ENCODE peak calls at places on chromosomes 13 and 19, in six cellular contexts. L, I, P, B, Y and V are unnamed samples.

GRCh38 chr13:79226250-79226649 is 179.8 kb downstream of the RBM26 start:
- DNase-seq in L (no peak), I (no peak), P (no peak), B (no peak), Y (no peak), V (no peak)

GRCh38 chr13:112900691-112901091 is 68.3 kb upstream of the MCF2L start:
- DNase-seq in L (no peak), I (no peak), P (no peak), B (no peak), Y (no peak), V (no peak)

GRCh38 chr19:17654993-17655392 is 33.2 kb downstream of the UNC13A start:
- DNase-seq in L (no peak), I (peak; percentile 31), P (no peak), B (no peak), Y (no peak), V (no peak)

GRCh38 chr19:19303411-19303810 is 16.9 kb downstream of the SUGP1 start:
- DNase-seq in L (no peak), I (no peak), P (no peak), B (no peak), Y (no peak), V (no peak)

GRCh38 chr13:23391752-23392151 is 41.8 kb downstream of the SACS start:
- DNase-seq in L (no peak), I (no peak), P (no peak), B (no peak), Y (no peak), V (no peak)

GRCh38 chr19:4583961-4584669 is 24.6 kb upstream of the SEMA6B start:
- DNase-seq in L (no peak), I (no peak), P (no peak), B (no peak), Y (no peak), V (no peak)

GRCh38 chr13:35957174-35957867 is 173.9 kb downstream of the DCLK1 start:
- DNase-seq in L (no peak), I (no peak), P (no peak), B (no peak), Y (no peak), V (peak; percentile 34)

GRCh38 chr19:44943801-44944249 is 1.8 kb downstream of the APOC4 start:
- DNase-seq in L (no peak), I (no peak), P (no peak), B (peak; percentile 56), Y (peak; percentile 35), V (peak; percentile 90)

GRCh38 chr13:101149735-101150380 is 266.4 kb downstream of the NALCN start:
- DNase-seq in L (no peak), I (peak; percentile 3), P (no peak), B (no peak), Y (no peak), V (no peak)

GRCh38 chr19:4870025-4870700 is 2.7 kb upstream of the PLIN3 start:
- DNase-seq in L (no peak), I (peak; percentile 69), P (no peak), B (no peak), Y (no peak), V (peak; percentile 47)

GRCh38 chr19:16232127-16232526 is 34.4 kb downstream of the AP1M1 start:
- DNase-seq in L (no peak), I (no peak), P (no peak), B (no peak), Y (no peak), V (no peak)

GRCh38 chr19:53432088-53432661 is 391 bp downstream of the ZNF761 start:
- DNase-seq in L (no peak), I (no peak), P (peak; percentile 34), B (peak; percentile 24), Y (no peak), V (peak; percentile 19)

GRCh38 chr19:7575426-7576040 is 20.1 kb upstream of the CAMSAP3 start:
- DNase-seq in L (no peak), I (no peak), P (no peak), B (no peak), Y (no peak), V (no peak)

GRCh38 chr13:42924290-42924803 is 67.7 kb downstream of the EPSTI1 start:
- DNase-seq in L (no peak), I (no peak), P (no peak), B (no peak), Y (no peak), V (no peak)

GRCh38 chr13:36904219-36904618 is 15.8 kb downstream of the SMAD9 start:
- DNase-seq in L (no peak), I (no peak), P (no peak), B (no peak), Y (no peak), V (no peak)

GRCh38 chr13:33186851-33187250 is 98.7 kb downstream of the STARD13 start:
- DNase-seq in L (no peak), I (no peak), P (no peak), B (no peak), Y (no peak), V (no peak)

GRCh38 chr13:73335938-73336337 is 277.1 kb downstream of the KLF5 start:
- DNase-seq in L (no peak), I (no peak), P (no peak), B (no peak), Y (no peak), V (no peak)

GRCh38 chr13:73335226-73335625 is 276.4 kb downstream of the KLF5 start:
- DNase-seq in L (no peak), I (peak; percentile 45), P (no peak), B (no peak), Y (no peak), V (no peak)

GRCh38 chr13:73331556-73331955 is 272.8 kb downstream of the KLF5 start:
- DNase-seq in L (no peak), I (no peak), P (no peak), B (no peak), Y (no peak), V (no peak)

GRCh38 chr13:73336789-73337188 is 278.0 kb downstream of the KLF5 start:
- DNase-seq in L (no peak), I (no peak), P (no peak), B (no peak), Y (no peak), V (no peak)

GRCh38 chr13:73334459-73334858 is 275.7 kb downstream of the KLF5 start:
- DNase-seq in L (no peak), I (no peak), P (no peak), B (no peak), Y (no peak), V (no peak)
- TF ChIP-seq CTCF in L (no peak), I (no peak), P (no peak), B (no peak), Y (no peak), V (no peak)

GRCh38 chr13:75635621-75636338 is at the start of gene LMO7:
- DNase-seq in L (no peak), I (peak; percentile 23), P (no peak), B (peak; percentile 62), Y (peak; percentile 25), V (peak; percentile 89)

GRCh38 chr13:75637101-75637774 is 1.1 kb downstream of the LMO7 start:
- DNase-seq in L (no peak), I (no peak), P (no peak), B (no peak), Y (no peak), V (no peak)

GRCh38 chr13:75639426-75639825 is 3.3 kb downstream of the LMO7 start:
- DNase-seq in L (no peak), I (no peak), P (no peak), B (no peak), Y (no peak), V (no peak)

GRCh38 chr13:75635101-75635620 is 969 bp upstream of the LMO7 start:
- DNase-seq in L (no peak), I (no peak), P (peak; percentile 27), B (no peak), Y (no peak), V (no peak)

DNA sequence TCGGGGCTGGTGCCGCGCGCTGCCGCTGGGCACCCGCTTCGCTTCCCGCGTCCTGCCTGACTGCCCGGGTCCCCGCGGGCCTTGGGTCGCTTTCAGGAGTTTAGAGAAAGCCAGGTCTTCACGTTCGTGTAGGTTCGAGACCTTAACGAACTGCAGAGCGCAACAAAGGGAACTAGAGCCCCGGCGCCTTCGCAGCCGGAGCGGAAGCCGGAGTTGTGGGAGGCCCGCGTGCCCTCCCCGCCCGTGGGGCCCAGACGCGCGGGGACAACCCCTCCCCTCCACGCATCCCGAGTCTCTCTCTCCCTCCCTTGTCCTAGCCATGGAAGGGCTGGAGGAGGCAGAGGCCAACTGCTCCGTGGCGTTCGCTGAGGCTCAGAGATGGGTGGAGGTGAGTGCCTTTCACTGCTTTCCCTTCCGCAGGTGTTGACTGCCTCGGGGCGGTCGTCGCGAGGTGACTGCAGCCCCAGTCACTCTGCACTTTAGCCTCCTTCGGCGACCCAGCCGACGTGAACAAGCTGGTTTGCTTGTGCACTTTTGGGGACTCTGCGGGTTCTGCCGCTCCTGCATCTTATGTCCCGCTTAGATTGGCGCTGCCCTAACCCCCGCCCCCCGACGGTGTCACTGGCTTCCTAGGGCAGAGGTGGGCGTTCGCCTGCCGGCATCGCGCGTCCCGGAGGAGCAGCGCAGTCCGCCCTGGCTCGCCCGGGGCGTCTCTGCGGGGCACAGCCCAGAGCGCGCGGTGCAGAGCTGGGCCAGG is 387 bp downstream of the LMO7 start:
- DNase-seq in L (no peak), I (no peak), P (peak; percentile 50), B (no peak), Y (no peak), V (no peak)
- TF ChIP-seq POLR2A in L (no peak), I (no peak), P (peak; percentile 6), B (no peak), Y (no peak), V (no peak)

GRCh38 chr19:48630289-48631036 is 6.7 kb downstream of the DBP start:
- DNase-seq in L (no peak), I (no peak), P (peak; percentile 77), B (peak; percentile 85), Y (no peak), V (no peak)
- TF ChIP-seq CTCF in L (no peak), I (no peak), P (peak; percentile 24), B (peak; percentile 29), Y (no peak), V (no peak)

GRCh38 chr19:13150919-13151604 is 851 bp downstream of the IER2 start:
- DNase-seq in L (no peak), I (no peak), P (peak; percentile 57), B (peak; percentile 50), Y (no peak), V (peak; percentile 90)

GRCh38 chr19:13151605-13152355 is 1.6 kb downstream of the IER2 start:
- DNase-seq in L (peak; percentile 100), I (peak; percentile 93), P (peak; percentile 98), B (peak; percentile 98), Y (peak; percentile 97), V (peak; percentile 97)

GRCh38 chr19:13149628-13150186 is 468 bp downstream of the STX10 start:
- DNase-seq in L (no peak), I (no peak), P (no peak), B (peak; percentile 45), Y (no peak), V (peak; percentile 93)

GRCh38 chr19:13152356-13152853 is 2.2 kb downstream of the IER2 start:
- DNase-seq in L (no peak), I (no peak), P (no peak), B (no peak), Y (no peak), V (no peak)

GRCh38 chr19:13150187-13150918 is at the start of the genes IER2 and STX10:
- DNase-seq in L (peak; percentile 99), I (peak; percentile 82), P (peak; percentile 96), B (peak; percentile 97), Y (peak; percentile 92), V (peak; percentile 99)
- TF ChIP-seq POLR2A in L (peak; percentile 66), I (peak; percentile 35), P (peak; percentile 91), B (peak; percentile 76), Y (peak; percentile 55), V (no peak)